ENCODE peak calls at places on chromosomes 16 and 17, in six cellular contexts. R is BE2C, U is astrocyte of the cerebellum, J is BJ, A is left ventricle myocardium inferior, E is heart right ventricle. V is an unnamed sample.

GRCh38 chr17:40848583-40849235 is 18.3 kb downstream of the KRT12 start:
- DNase-seq in R (no peak), U (no peak), J (no peak), A (no peak), E (no peak), V (no peak)

GRCh38 chr17:68573338-68573737 is 27.8 kb downstream of the FAM20A start:
- DNase-seq in R (no peak), U (no peak), J (no peak), A (no peak), E (no peak), V (no peak)

GRCh38 chr17:81939881-81940385 is 2.8 kb upstream of the PYCR1 start:
- DNase-seq in R (no peak), U (no peak), J (no peak), A (peak; percentile 78), E (peak; percentile 62), V (no peak)

GRCh38 chr16:31243734-31244670 is 15.8 kb upstream of the ITGAM start:
- DNase-seq in R (no peak), U (no peak), J (no peak), A (no peak), E (no peak), V (no peak)

GRCh38 chr16:10333321-10334032 is 52.4 kb upstream of the ATF7IP2 start:
- DNase-seq in R (no peak), U (no peak), J (no peak), A (no peak), E (no peak), V (no peak)

GRCh38 chr17:28346746-28347246 is 10.5 kb downstream of the POLDIP2 start:
- DNase-seq in R (no peak), U (no peak), J (no peak), A (no peak), E (no peak), V (no peak)

GRCh38 chr17:9432867-9433495 is 142.6 kb downstream of the STX8 start:
- DNase-seq in R (no peak), U (no peak), J (peak; percentile 11), A (no peak), E (no peak), V (no peak)

GRCh38 chr17:69592692-69593350 is 178.3 kb downstream of the MAP2K6 start:
- DNase-seq in R (no peak), U (no peak), J (no peak), A (no peak), E (no peak), V (peak; percentile 63)

GRCh38 chr16:17375388-17376304 is 95.1 kb downstream of the XYLT1 start:
- DNase-seq in R (peak; percentile 96), U (no peak), J (no peak), A (no peak), E (no peak), V (no peak)

GRCh38 chr16:66858740-66859396 is 14.7 kb downstream of the CA7 start:
- DNase-seq in R (peak; percentile 64), U (no peak), J (peak; percentile 24), A (peak; percentile 71), E (peak; percentile 70), V (no peak)

GRCh38 chr16:53022374-53022773 is 30.3 kb downstream of the CHD9NB start:
- DNase-seq in R (peak; percentile 59), U (peak; percentile 27), J (no peak), A (no peak), E (peak; percentile 40), V (peak; percentile 8)

GRCh38 chr17:76088868-76089576 is 10.0 kb downstream of the ZACN start:
- DNase-seq in R (no peak), U (no peak), J (no peak), A (no peak), E (no peak), V (no peak)

GRCh38 chr17:39939588-39940419 is 12.3 kb downstream of the LRRC3C start:
- DNase-seq in R (peak; percentile 49), U (no peak), J (peak; percentile 76), A (no peak), E (peak; percentile 65), V (no peak)

GRCh38 chr17:4313482-4314114 is 49.8 kb upstream of the ANKFY1 start:
- DNase-seq in R (no peak), U (no peak), J (no peak), A (no peak), E (no peak), V (no peak)

GRCh38 chr16:79247386-79247785 is 353.2 kb downstream of the MAF start:
- DNase-seq in R (no peak), U (no peak), J (no peak), A (no peak), E (no peak), V (no peak)

GRCh38 chr16:1184980-1185379 is 32.1 kb downstream of the CACNA1H start:
- DNase-seq in R (no peak), U (no peak), J (no peak), A (no peak), E (no peak), V (no peak)

GRCh38 chr16:1180772-1181714 is 28.1 kb downstream of the CACNA1H start:
- DNase-seq in R (peak; percentile 39), U (no peak), J (no peak), A (peak; percentile 67), E (peak; percentile 74), V (no peak)

GRCh38 chr16:1184156-1184868 is 31.4 kb downstream of the CACNA1H start:
- DNase-seq in R (peak; percentile 45), U (no peak), J (no peak), A (no peak), E (no peak), V (no peak)

GRCh38 chr16:1183235-1183907 is 30.5 kb downstream of the CACNA1H start:
- DNase-seq in R (peak; percentile 77), U (no peak), J (no peak), A (peak; percentile 58), E (peak; percentile 53), V (no peak)

GRCh38 chr16:1181715-1182671 is 29.1 kb downstream of the CACNA1H start:
- DNase-seq in R (peak; percentile 71), U (peak; percentile 34), J (peak; percentile 19), A (peak; percentile 65), E (peak; percentile 57), V (peak; percentile 50)
- H3K4me3 ChIP-seq in R (peak overlapping the region; percentile 31), U (no peak overlapping the region), J (no peak overlapping the region), A (peak overlapping the region; percentile 17), E (peak overlapping the region; percentile 8), V (no peak overlapping the region)

DNA sequence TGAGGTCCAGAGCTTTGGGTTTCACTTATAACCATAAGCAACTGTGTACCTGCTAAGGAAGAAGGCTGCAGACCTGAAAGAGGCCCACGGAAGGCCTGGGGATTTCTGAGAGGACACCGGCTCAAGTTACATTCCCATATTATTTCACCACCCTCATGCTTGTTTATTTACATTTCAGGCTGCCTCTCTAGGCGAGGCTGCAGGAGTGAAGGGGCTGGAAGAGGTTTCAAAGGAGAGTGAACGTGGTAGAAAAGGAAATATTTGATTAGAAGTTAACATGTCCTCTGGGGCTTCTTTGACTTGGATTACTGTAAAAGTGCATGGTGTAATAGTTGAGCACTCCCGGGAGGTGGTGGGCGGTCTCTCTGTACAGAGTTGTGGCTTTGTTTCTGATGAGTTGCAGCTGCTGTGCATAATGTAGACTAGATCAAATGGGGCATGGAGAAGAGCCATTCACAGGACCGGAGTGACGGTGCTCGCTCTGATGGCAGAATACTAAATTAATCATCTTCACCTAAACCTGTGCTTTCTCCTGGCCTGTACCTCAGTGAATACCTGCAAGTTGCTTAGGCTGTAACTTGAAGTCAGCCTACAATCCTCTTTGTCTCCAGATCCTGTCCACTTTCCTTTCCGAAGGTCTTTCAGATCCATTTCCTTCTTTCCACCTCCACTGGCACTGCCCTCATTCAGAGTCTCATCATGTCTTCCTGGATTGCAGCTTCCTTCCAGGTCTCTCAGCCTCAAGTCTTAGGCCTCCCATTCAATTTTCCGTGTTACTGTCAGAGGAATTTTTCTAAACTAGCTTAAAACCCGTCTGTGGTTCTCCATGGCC is 1.9 kb upstream of the CPD start:
- DNase-seq in R (no peak), U (peak; percentile 26), J (peak; percentile 31), A (peak; percentile 49), E (peak; percentile 46), V (no peak)
- TF ChIP-seq CTCF in R (no peak), U (no peak), J (no peak), A (no peak), E (no peak), V (no peak)

GRCh38 chr16:88839745-88840588 is 16.8 kb downstream of the GALNS start:
- DNase-seq in R (no peak), U (no peak), J (no peak), A (no peak), E (no peak), V (no peak)
- H3K4me3 ChIP-seq in R (no peak overlapping the region), U (no peak overlapping the region), J (no peak overlapping the region), A (no peak overlapping the region), E (no peak overlapping the region), V (no peak overlapping the region)

GRCh38 chr16:82758904-82759303 is 132.1 kb downstream of the CDH13 start:
- DNase-seq in R (no peak), U (no peak), J (no peak), A (no peak), E (no peak), V (no peak)

GRCh38 chr16:82755570-82756282 is 129.0 kb downstream of the CDH13 start:
- DNase-seq in R (no peak), U (no peak), J (no peak), A (no peak), E (no peak), V (no peak)

GRCh38 chr16:82761236-82761635 is 134.5 kb downstream of the CDH13 start:
- DNase-seq in R (no peak), U (peak; percentile 45), J (no peak), A (peak; percentile 87), E (peak; percentile 82), V (peak; percentile 54)

GRCh38 chr16:82756283-82756599 is 129.5 kb downstream of the CDH13 start:
- DNase-seq in R (no peak), U (no peak), J (no peak), A (no peak), E (no peak), V (no peak)

GRCh38 chr16:82758406-82758805 is 131.6 kb downstream of the CDH13 start:
- DNase-seq in R (no peak), U (no peak), J (no peak), A (no peak), E (no peak), V (no peak)
- TF ChIP-seq CTCF in R (no peak), U (no peak), J (no peak), A (no peak), E (no peak), V (no peak)

GRCh38 chr17:44348988-44349364 is 3.9 kb downstream of the GRN start:
- DNase-seq in R (no peak), U (no peak), J (no peak), A (no peak), E (no peak), V (no peak)
- H3K4me3 ChIP-seq in R (no peak overlapping the region), U (no peak overlapping the region), J (no peak overlapping the region), A (no peak overlapping the region), E (no peak overlapping the region), V (no peak overlapping the region)

GRCh38 chr17:42062673-42063072 is 12.3 kb upstream of the C17orf113 start:
- DNase-seq in R (no peak), U (no peak), J (no peak), A (no peak), E (no peak), V (no peak)

GRCh38 chr17:42065201-42065600 is 14.8 kb upstream of the C17orf113 start:
- DNase-seq in R (no peak), U (no peak), J (no peak), A (no peak), E (no peak), V (no peak)

GRCh38 chr17:42068979-42069378 is 18.6 kb upstream of the C17orf113 start:
- DNase-seq in R (no peak), U (no peak), J (no peak), A (no peak), E (no peak), V (no peak)

GRCh38 chr17:42071810-42072209 is 21.4 kb upstream of the C17orf113 start:
- DNase-seq in R (no peak), U (no peak), J (no peak), A (no peak), E (no peak), V (no peak)

GRCh38 chr17:42067371-42068180 is 17.2 kb upstream of the C17orf113 start:
- DNase-seq in R (peak; percentile 82), U (peak; percentile 9), J (no peak), A (peak; percentile 50), E (peak; percentile 48), V (no peak)
- TF ChIP-seq CTCF in R (peak; percentile 94), U (peak; percentile 89), J (peak; percentile 84), A (peak; percentile 90), E (peak; percentile 88), V (peak; percentile 97)